ENCODE peak calls at places on chromosomes 3 and 15, in six cellular contexts. One of them, this sample, is unnamed.

GRCh38 chr3:184359610-184360009 is 1.8 kb downstream of the CLCN2 start:
- DNase-seq in adrenal gland: no peak
- DNase-seq in HFF-Myc: no peak
- DNase-seq in type B pancreatic cell: no peak
- DNase-seq in lung: no peak
- DNase-seq in IMR-90: no peak
- DNase-seq in this sample: no peak

GRCh38 chr3:77913524-77914174 is 873.8 kb downstream of the ROBO2 start:
- DNase-seq in type B pancreatic cell: no peak
- DNase-seq in IMR-90: no peak
- DNase-seq in lung: no peak
- DNase-seq in HFF-Myc: no peak
- DNase-seq in adrenal gland: no peak
- DNase-seq in this sample: no peak

GRCh38 chr3:41143421-41144031 is 55.8 kb upstream of the CTNNB1 start:
- DNase-seq in adrenal gland: no peak
- DNase-seq in HFF-Myc: no peak
- DNase-seq in type B pancreatic cell: no peak
- DNase-seq in IMR-90: no peak
- DNase-seq in lung: no peak
- DNase-seq in this sample: no peak

GRCh38 chr3:62065985-62066693 is 307.2 kb downstream of the FEZF2 start:
- DNase-seq in HFF-Myc: peak; percentile 82
- DNase-seq in lung: no peak
- DNase-seq in adrenal gland: no peak
- DNase-seq in type B pancreatic cell: no peak
- DNase-seq in IMR-90: peak; percentile 10
- DNase-seq in this sample: no peak

GRCh38 chr3:133209871-133210550 is 171.8 kb downstream of the TMEM108 start:
- DNase-seq in type B pancreatic cell: no peak
- DNase-seq in adrenal gland: no peak
- DNase-seq in IMR-90: peak; percentile 27
- DNase-seq in HFF-Myc: peak; percentile 71
- DNase-seq in lung: no peak
- DNase-seq in this sample: no peak

GRCh38 chr3:133472889-133473288 is 73.0 kb downstream of the BFSP2 start:
- DNase-seq in type B pancreatic cell: no peak
- DNase-seq in lung: no peak
- DNase-seq in IMR-90: no peak
- DNase-seq in adrenal gland: no peak
- DNase-seq in HFF-Myc: no peak
- DNase-seq in this sample: no peak

GRCh38 chr3:104397713-104398112 is 969.0 kb upstream of the ALCAM start:
- DNase-seq in IMR-90: no peak
- DNase-seq in type B pancreatic cell: no peak
- DNase-seq in lung: no peak
- DNase-seq in HFF-Myc: no peak
- DNase-seq in adrenal gland: no peak
- DNase-seq in this sample: no peak

GRCh38 chr15:80615783-80616391 is 79.2 kb upstream of the ABHD17C start:
- DNase-seq in IMR-90: peak; percentile 66
- DNase-seq in adrenal gland: peak; percentile 55
- DNase-seq in lung: peak; percentile 65
- DNase-seq in HFF-Myc: no peak
- DNase-seq in type B pancreatic cell: no peak
- DNase-seq in this sample: no peak

GRCh38 chr3:10744098-10744465 is 71.9 kb upstream of the SLC6A11 start:
- DNase-seq in adrenal gland: no peak
- DNase-seq in IMR-90: no peak
- DNase-seq in lung: no peak
- DNase-seq in HFF-Myc: no peak
- DNase-seq in type B pancreatic cell: no peak
- DNase-seq in this sample: no peak

GRCh38 chr3:66392512-66392911 is 108.3 kb downstream of the LRIG1 start:
- DNase-seq in lung: no peak
- DNase-seq in IMR-90: no peak
- DNase-seq in type B pancreatic cell: no peak
- DNase-seq in adrenal gland: no peak
- DNase-seq in HFF-Myc: no peak
- DNase-seq in this sample: no peak

GRCh38 chr3:175224051-175224450 is 364.9 kb downstream of the NAALADL2 start:
- DNase-seq in type B pancreatic cell: no peak
- DNase-seq in lung: no peak
- DNase-seq in adrenal gland: no peak
- DNase-seq in IMR-90: no peak
- DNase-seq in HFF-Myc: no peak
- DNase-seq in this sample: no peak

GRCh38 chr3:111338059-111338698 is 203.8 kb upstream of the CD96 start:
- DNase-seq in type B pancreatic cell: no peak
- DNase-seq in lung: peak; percentile 61
- DNase-seq in HFF-Myc: peak; percentile 56
- DNase-seq in adrenal gland: peak; percentile 71
- DNase-seq in IMR-90: peak; percentile 86
- DNase-seq in this sample: peak; percentile 66

GRCh38 chr3:146326875-146327543 is 76.1 kb upstream of the PLSCR4 start:
- DNase-seq in type B pancreatic cell: no peak
- DNase-seq in HFF-Myc: peak; percentile 39
- DNase-seq in adrenal gland: peak; percentile 53
- DNase-seq in lung: no peak
- DNase-seq in IMR-90: peak; percentile 82
- DNase-seq in this sample: no peak
- TF ChIP-seq CTCF in type B pancreatic cell: peak; percentile 67
- TF ChIP-seq CTCF in HFF-Myc: peak; percentile 44
- TF ChIP-seq CTCF in adrenal gland: peak; percentile 65
- TF ChIP-seq CTCF in lung: peak; percentile 35
- TF ChIP-seq CTCF in IMR-90: peak; percentile 82
- TF ChIP-seq CTCF in this sample: peak; percentile 65

DNA sequence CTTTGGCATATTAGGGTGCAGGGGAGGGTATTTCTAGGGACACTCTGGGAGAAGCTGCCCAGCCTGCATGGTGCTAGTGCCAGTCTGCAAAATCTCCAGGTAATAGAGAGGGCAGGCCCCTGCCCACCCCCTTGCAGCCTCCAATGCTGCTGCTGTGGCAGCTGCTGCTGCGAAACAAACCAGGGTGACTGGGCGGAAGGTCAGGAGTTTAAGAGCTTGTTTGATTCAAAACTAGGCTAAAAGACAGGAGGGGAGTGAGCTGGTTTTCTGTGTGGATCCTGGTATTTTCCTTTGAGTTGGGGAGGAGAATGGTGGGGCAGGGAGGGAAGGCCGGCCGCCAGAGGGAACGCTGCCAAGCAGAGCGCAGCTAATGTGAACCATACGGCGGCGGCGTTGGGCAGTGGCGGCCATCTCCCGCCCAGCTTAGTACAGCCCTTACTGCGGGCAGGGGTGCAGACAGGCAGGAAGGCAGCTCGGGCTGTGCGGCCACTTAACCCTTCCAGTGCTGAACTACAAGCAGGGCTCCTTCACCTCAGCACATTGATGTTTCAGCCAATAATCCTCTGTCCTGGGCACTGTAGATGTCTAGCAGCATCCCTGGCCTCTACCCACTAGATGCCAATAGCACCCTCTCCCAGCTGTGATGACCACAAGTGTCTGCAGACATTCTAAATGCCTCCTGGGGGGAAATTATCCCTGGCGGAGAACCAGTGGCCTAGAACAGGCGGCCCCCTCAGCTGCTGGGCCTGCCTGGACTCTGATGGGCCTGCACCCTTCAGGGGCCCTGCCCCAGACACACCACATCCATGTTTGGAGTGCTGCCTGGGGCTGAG is 125.7 kb downstream of the EEFSEC start:
- DNase-seq in lung: peak; percentile 43
- DNase-seq in HFF-Myc: peak; percentile 82
- DNase-seq in adrenal gland: peak; percentile 33
- DNase-seq in type B pancreatic cell: peak; percentile 77
- DNase-seq in IMR-90: peak; percentile 82
- DNase-seq in this sample: peak; percentile 19
- TF ChIP-seq CTCF in lung: no peak
- TF ChIP-seq CTCF in HFF-Myc: no peak
- TF ChIP-seq CTCF in adrenal gland: no peak
- TF ChIP-seq CTCF in type B pancreatic cell: peak; percentile 45
- TF ChIP-seq CTCF in IMR-90: no peak
- TF ChIP-seq CTCF in this sample: no peak

GRCh38 chr3:172596394-172596706 is 73.1 kb upstream of the TNFSF10 start:
- DNase-seq in type B pancreatic cell: no peak
- DNase-seq in lung: no peak
- DNase-seq in adrenal gland: no peak
- DNase-seq in IMR-90: no peak
- DNase-seq in HFF-Myc: no peak
- DNase-seq in this sample: no peak
- TF ChIP-seq CTCF in type B pancreatic cell: no peak
- TF ChIP-seq CTCF in lung: no peak
- TF ChIP-seq CTCF in adrenal gland: peak; percentile 43
- TF ChIP-seq CTCF in IMR-90: no peak
- TF ChIP-seq CTCF in HFF-Myc: no peak
- TF ChIP-seq CTCF in this sample: no peak

GRCh38 chr3:37456791-37457190 is 282.4 kb upstream of the LRRFIP2 start:
- DNase-seq in adrenal gland: no peak
- DNase-seq in type B pancreatic cell: no peak
- DNase-seq in HFF-Myc: no peak
- DNase-seq in IMR-90: no peak
- DNase-seq in lung: no peak
- DNase-seq in this sample: no peak

GRCh38 chr3:37456270-37456708 is 281.9 kb upstream of the LRRFIP2 start:
- DNase-seq in adrenal gland: peak; percentile 58
- DNase-seq in HFF-Myc: no peak
- DNase-seq in IMR-90: no peak
- DNase-seq in type B pancreatic cell: no peak
- DNase-seq in lung: peak; percentile 63
- DNase-seq in this sample: no peak

GRCh38 chr3:37457392-37458065 is 283.1 kb upstream of the LRRFIP2 start:
- DNase-seq in lung: no peak
- DNase-seq in adrenal gland: no peak
- DNase-seq in IMR-90: no peak
- DNase-seq in HFF-Myc: no peak
- DNase-seq in type B pancreatic cell: no peak
- DNase-seq in this sample: no peak

GRCh38 chr3:37458162-37458895 is 283.9 kb upstream of the LRRFIP2 start:
- DNase-seq in type B pancreatic cell: no peak
- DNase-seq in IMR-90: no peak
- DNase-seq in lung: no peak
- DNase-seq in HFF-Myc: no peak
- DNase-seq in adrenal gland: peak; percentile 42
- DNase-seq in this sample: no peak

GRCh38 chr3:37453393-37454391 is 279.3 kb upstream of the LRRFIP2 start:
- DNase-seq in HFF-Myc: no peak
- DNase-seq in adrenal gland: peak; percentile 68
- DNase-seq in type B pancreatic cell: no peak
- DNase-seq in lung: peak; percentile 67
- DNase-seq in IMR-90: no peak
- DNase-seq in this sample: peak; percentile 53
- TF ChIP-seq CTCF in HFF-Myc: no peak
- TF ChIP-seq CTCF in adrenal gland: peak; percentile 49
- TF ChIP-seq CTCF in type B pancreatic cell: peak; percentile 68
- TF ChIP-seq CTCF in lung: no peak
- TF ChIP-seq CTCF in IMR-90: no peak
- TF ChIP-seq CTCF in this sample: peak; percentile 52

GRCh38 chr15:69160976-69161877 is 792 bp downstream of the GLCE start:
- DNase-seq in lung: no peak
- DNase-seq in adrenal gland: peak; percentile 54
- DNase-seq in IMR-90: peak; percentile 16
- DNase-seq in type B pancreatic cell: no peak
- DNase-seq in HFF-Myc: no peak
- DNase-seq in this sample: peak; percentile 25
- TF ChIP-seq CTCF in lung: peak; percentile 7
- TF ChIP-seq CTCF in adrenal gland: peak; percentile 12
- TF ChIP-seq CTCF in IMR-90: peak; percentile 27
- TF ChIP-seq CTCF in type B pancreatic cell: peak; percentile 21
- TF ChIP-seq CTCF in HFF-Myc: peak; percentile 17
- TF ChIP-seq CTCF in this sample: no peak

GRCh38 chr3:14549256-14549931 is 9.3 kb upstream of the GRIP2 start:
- DNase-seq in HFF-Myc: no peak
- DNase-seq in type B pancreatic cell: no peak
- DNase-seq in adrenal gland: no peak
- DNase-seq in lung: no peak
- DNase-seq in IMR-90: peak; percentile 25
- DNase-seq in this sample: no peak
- TF ChIP-seq CTCF in HFF-Myc: peak; percentile 16
- TF ChIP-seq CTCF in type B pancreatic cell: peak; percentile 59
- TF ChIP-seq CTCF in adrenal gland: peak; percentile 16
- TF ChIP-seq CTCF in lung: no peak
- TF ChIP-seq CTCF in IMR-90: peak; percentile 39
- TF ChIP-seq CTCF in this sample: peak; percentile 48

DNA sequence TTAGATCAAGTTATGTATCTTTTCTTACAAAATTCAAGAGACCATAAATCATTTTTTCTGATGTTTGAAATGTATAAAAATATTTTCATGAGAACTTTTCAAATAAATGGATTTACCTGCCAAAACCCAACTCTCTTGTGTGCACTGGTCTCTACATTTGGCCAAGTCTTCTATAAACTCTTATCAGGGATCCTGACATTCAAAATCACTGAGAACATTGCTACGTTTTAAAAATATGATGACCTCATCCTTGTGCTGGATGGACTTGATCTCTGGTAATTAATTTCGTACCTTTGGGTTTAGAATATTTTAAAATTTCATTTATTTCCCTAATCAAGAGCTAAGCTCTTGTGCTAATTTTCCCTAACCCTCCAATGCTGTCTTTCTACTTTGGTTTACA is 127.4 kb downstream of the ATP8B4 start:
- DNase-seq in type B pancreatic cell: no peak
- DNase-seq in adrenal gland: no peak
- DNase-seq in IMR-90: no peak
- DNase-seq in lung: no peak
- DNase-seq in HFF-Myc: no peak
- DNase-seq in this sample: no peak
- TF ChIP-seq CTCF in type B pancreatic cell: no peak
- TF ChIP-seq CTCF in adrenal gland: no peak
- TF ChIP-seq CTCF in IMR-90: no peak
- TF ChIP-seq CTCF in lung: no peak
- TF ChIP-seq CTCF in HFF-Myc: no peak
- TF ChIP-seq CTCF in this sample: no peak

GRCh38 chr3:52277972-52278509 is 408 bp downstream of the WDR82 start:
- DNase-seq in type B pancreatic cell: no peak
- DNase-seq in adrenal gland: no peak
- DNase-seq in lung: peak; percentile 68
- DNase-seq in IMR-90: no peak
- DNase-seq in HFF-Myc: no peak
- DNase-seq in this sample: peak; percentile 58
- TF ChIP-seq CTCF in type B pancreatic cell: peak; percentile 63
- TF ChIP-seq CTCF in adrenal gland: peak; percentile 49
- TF ChIP-seq CTCF in lung: no peak
- TF ChIP-seq CTCF in IMR-90: peak; percentile 17
- TF ChIP-seq CTCF in HFF-Myc: peak; percentile 14
- TF ChIP-seq CTCF in this sample: peak; percentile 55

GRCh38 chr3:158771982-158772381 is 29.9 kb upstream of the MFSD1 start:
- DNase-seq in HFF-Myc: no peak
- DNase-seq in lung: no peak
- DNase-seq in adrenal gland: no peak
- DNase-seq in IMR-90: no peak
- DNase-seq in type B pancreatic cell: no peak
- DNase-seq in this sample: no peak

GRCh38 chr3:158775001-158775400 is 26.9 kb upstream of the MFSD1 start:
- DNase-seq in IMR-90: no peak
- DNase-seq in HFF-Myc: no peak
- DNase-seq in type B pancreatic cell: no peak
- DNase-seq in adrenal gland: no peak
- DNase-seq in lung: no peak
- DNase-seq in this sample: no peak

GRCh38 chr3:158773166-158773565 is 28.7 kb upstream of the MFSD1 start:
- DNase-seq in HFF-Myc: no peak
- DNase-seq in adrenal gland: no peak
- DNase-seq in lung: no peak
- DNase-seq in IMR-90: no peak
- DNase-seq in type B pancreatic cell: no peak
- DNase-seq in this sample: no peak

GRCh38 chr3:158775801-158776399 is 26.0 kb upstream of the MFSD1 start:
- DNase-seq in type B pancreatic cell: no peak
- DNase-seq in lung: no peak
- DNase-seq in adrenal gland: no peak
- DNase-seq in IMR-90: peak; percentile 21
- DNase-seq in HFF-Myc: no peak
- DNase-seq in this sample: no peak

GRCh38 chr3:158773845-158774542 is 27.9 kb upstream of the MFSD1 start:
- DNase-seq in HFF-Myc: no peak
- DNase-seq in type B pancreatic cell: no peak
- DNase-seq in adrenal gland: no peak
- DNase-seq in lung: no peak
- DNase-seq in IMR-90: peak; percentile 79
- DNase-seq in this sample: no peak
- TF ChIP-seq CTCF in HFF-Myc: no peak
- TF ChIP-seq CTCF in type B pancreatic cell: no peak
- TF ChIP-seq CTCF in adrenal gland: no peak
- TF ChIP-seq CTCF in lung: no peak
- TF ChIP-seq CTCF in IMR-90: no peak
- TF ChIP-seq CTCF in this sample: no peak

This sample was measured in neural crest cell.